ENCODE peak calls at places on chromosomes 7 and 10, in four cellular contexts. O, L, Z and C are unnamed samples.

GRCh38 chr10:11631890-11632587 is 20.6 kb upstream of the USP6NL start:
- DNase-seq in L (peak; percentile 14), Z (no peak), O (no peak), C (no peak)

GRCh38 chr10:132640326-132641125 is 102.9 kb downstream of the INPP5A start:
- DNase-seq in L (no peak), O (peak; percentile 30), Z (no peak), C (peak; percentile 74)

GRCh38 chr10:5976689-5977470 is 463 bp downstream of the IL15RA start:
- DNase-seq in L (peak; percentile 65), O (peak; percentile 77), Z (no peak), C (peak; percentile 89)

GRCh38 chr7:106480616-106481031 is 180.3 kb downstream of the CCDC71L start:
- DNase-seq in O (no peak), Z (no peak), L (no peak), C (no peak)

GRCh38 chr7:494261-494687 is 25.4 kb downstream of the PDGFA start:
- DNase-seq in L (no peak), Z (no peak), O (peak; percentile 53), C (no peak)

GRCh38 chr7:55132890-55133551 is 114.2 kb downstream of the EGFR start:
- DNase-seq in O (peak; percentile 78), L (peak; percentile 7), Z (peak; percentile 90), C (no peak)

GRCh38 chr10:78664929-78665525 is 403.7 kb upstream of the ZMIZ1 start:
- DNase-seq in O (no peak), L (peak; percentile 7), Z (no peak), C (no peak)

GRCh38 chr10:51530540-51530939 is 168.9 kb downstream of the CSTF2T start:
- DNase-seq in L (no peak), O (no peak), Z (no peak), C (no peak)

GRCh38 chr7:5682889-5683670 is 98.4 kb downstream of the RNF216 start:
- DNase-seq in L (no peak), O (no peak), Z (no peak), C (peak; percentile 9)

GRCh38 chr7:46145412-46145811 is 224.3 kb upstream of the IGFBP3 start:
- DNase-seq in L (no peak), Z (peak; percentile 61), O (no peak), C (no peak)

GRCh38 chr7:23021581-23021980 is 7.7 kb upstream of the HYCC1 start:
- DNase-seq in L (no peak), Z (no peak), O (no peak), C (no peak)

GRCh38 chr7:138886501-138886917 is 88.5 kb upstream of the ATP6V0A4 start:
- DNase-seq in O (no peak), Z (no peak), L (no peak), C (no peak)

GRCh38 chr7:38740041-38740440 is 108.9 kb upstream of the AMPH start:
- DNase-seq in Z (no peak), L (no peak), O (no peak), C (no peak)

GRCh38 chr10:126387041-126387908 is 1.0 kb downstream of the ADAM12 start:
- DNase-seq in L (peak; percentile 64), Z (peak; percentile 78), O (peak; percentile 68), C (no peak)

GRCh38 chr7:64775289-64775688 is 18.9 kb upstream of the ZNF138 start:
- DNase-seq in L (no peak), Z (no peak), O (no peak), C (no peak)

GRCh38 chr10:132637477-132638129 is 100.0 kb downstream of the INPP5A start:
- DNase-seq in O (peak; percentile 43), Z (peak; percentile 22), L (peak; percentile 14), C (no peak)

GRCh38 chr10:43824934-43825333 is 176.3 kb upstream of the ZNF32 start:
- DNase-seq in L (no peak), O (no peak), Z (no peak), C (no peak)

GRCh38 chr7:135207739-135208416 is 3.4 kb downstream of the WDR91 start:
- DNase-seq in Z (no peak), O (no peak), L (no peak), C (no peak)